ENCODE peak calls at places on chromosomes 3 and 15, in ten cellular contexts. One of them, this sample, is unnamed.
A peak's percentile ranks its signal among the peaks of the same experiment; 100 is the strongest.

GRCh38 chr3:184737641-184738518 is 26.0 kb upstream of the MAGEF1 start:
- DNase-seq in naive B cell: no peak
- DNase-seq in right atrium auricular region: no peak
- DNase-seq in activated T-cell treated with anti-CD3 and anti-CD28 coated beads, Interleukin-2, amount 50 U/mL, for 72 hours: no peak
- DNase-seq in SW480: peak; percentile 26
- DNase-seq in GM04504: no peak
- DNase-seq in SW 1271: no peak
- DNase-seq in naive thymus-derived CD8-positive, alpha-beta T cell: no peak
- DNase-seq in CD4-positive, alpha-beta T cell: no peak
- DNase-seq in astrocyte of the spinal cord: peak; percentile 20
- DNase-seq in this sample: no peak

GRCh38 chr3:22542311-22542710 is 660.8 kb upstream of the UBE2E2 start:
- DNase-seq in activated T-cell treated with anti-CD3 and anti-CD28 coated beads, Interleukin-2, amount 50 U/mL, for 72 hours: no peak
- DNase-seq in SW 1271: no peak
- DNase-seq in SW480: no peak
- DNase-seq in CD4-positive, alpha-beta T cell: no peak
- DNase-seq in right atrium auricular region: no peak
- DNase-seq in naive thymus-derived CD8-positive, alpha-beta T cell: no peak
- DNase-seq in GM04504: no peak
- DNase-seq in naive B cell: no peak
- DNase-seq in astrocyte of the spinal cord: peak; percentile 3
- DNase-seq in this sample: no peak

GRCh38 chr3:33855884-33856546 is 57.6 kb downstream of the PDCD6IP start:
- DNase-seq in activated T-cell treated with anti-CD3 and anti-CD28 coated beads, Interleukin-2, amount 50 U/mL, for 72 hours: no peak
- DNase-seq in CD4-positive, alpha-beta T cell: no peak
- DNase-seq in right atrium auricular region: no peak
- DNase-seq in astrocyte of the spinal cord: no peak
- DNase-seq in naive B cell: no peak
- DNase-seq in GM04504: no peak
- DNase-seq in SW 1271: peak; percentile 63
- DNase-seq in SW480: no peak
- DNase-seq in naive thymus-derived CD8-positive, alpha-beta T cell: no peak
- DNase-seq in this sample: no peak

GRCh38 chr3:156554842-156555687 is at the start of gene SSR3:
- DNase-seq in SW480: peak; percentile 99
- DNase-seq in naive B cell: peak; percentile 98
- DNase-seq in CD4-positive, alpha-beta T cell: peak; percentile 98
- DNase-seq in naive thymus-derived CD8-positive, alpha-beta T cell: peak; percentile 98
- DNase-seq in right atrium auricular region: peak; percentile 100
- DNase-seq in SW 1271: peak; percentile 98
- DNase-seq in astrocyte of the spinal cord: peak; percentile 100
- DNase-seq in activated T-cell treated with anti-CD3 and anti-CD28 coated beads, Interleukin-2, amount 50 U/mL, for 72 hours: peak; percentile 99
- DNase-seq in GM04504: peak; percentile 99
- DNase-seq in this sample: peak; percentile 99

GRCh38 chr15:99249270-99249817 is at the start of gene TTC23:
- DNase-seq in astrocyte of the spinal cord: peak; percentile 91
- DNase-seq in naive B cell: no peak
- DNase-seq in naive thymus-derived CD8-positive, alpha-beta T cell: no peak
- DNase-seq in SW480: peak; percentile 77
- DNase-seq in right atrium auricular region: peak; percentile 60
- DNase-seq in GM04504: peak; percentile 79
- DNase-seq in CD4-positive, alpha-beta T cell: no peak
- DNase-seq in activated T-cell treated with anti-CD3 and anti-CD28 coated beads, Interleukin-2, amount 50 U/mL, for 72 hours: no peak
- DNase-seq in SW 1271: no peak
- DNase-seq in this sample: no peak

GRCh38 chr15:65040461-65040860 is 4.7 kb upstream of the SLC51B start:
- DNase-seq in SW480: no peak
- DNase-seq in activated T-cell treated with anti-CD3 and anti-CD28 coated beads, Interleukin-2, amount 50 U/mL, for 72 hours: no peak
- DNase-seq in naive thymus-derived CD8-positive, alpha-beta T cell: no peak
- DNase-seq in CD4-positive, alpha-beta T cell: no peak
- DNase-seq in astrocyte of the spinal cord: no peak
- DNase-seq in SW 1271: no peak
- DNase-seq in naive B cell: no peak
- DNase-seq in GM04504: no peak
- DNase-seq in right atrium auricular region: no peak
- DNase-seq in this sample: no peak

GRCh38 chr3:193704431-193704830 is 111.4 kb downstream of the OPA1 start:
- DNase-seq in right atrium auricular region: no peak
- DNase-seq in SW480: no peak
- DNase-seq in activated T-cell treated with anti-CD3 and anti-CD28 coated beads, Interleukin-2, amount 50 U/mL, for 72 hours: no peak
- DNase-seq in GM04504: no peak
- DNase-seq in naive B cell: no peak
- DNase-seq in SW 1271: no peak
- DNase-seq in astrocyte of the spinal cord: no peak
- DNase-seq in naive thymus-derived CD8-positive, alpha-beta T cell: no peak
- DNase-seq in CD4-positive, alpha-beta T cell: no peak
- DNase-seq in this sample: no peak

GRCh38 chr3:21893250-21893649 is 142.2 kb upstream of the ZNF385D start:
- DNase-seq in naive thymus-derived CD8-positive, alpha-beta T cell: no peak
- DNase-seq in SW480: peak; percentile 15
- DNase-seq in naive B cell: no peak
- DNase-seq in astrocyte of the spinal cord: peak; percentile 49
- DNase-seq in activated T-cell treated with anti-CD3 and anti-CD28 coated beads, Interleukin-2, amount 50 U/mL, for 72 hours: no peak
- DNase-seq in GM04504: peak; percentile 33
- DNase-seq in right atrium auricular region: no peak
- DNase-seq in CD4-positive, alpha-beta T cell: no peak
- DNase-seq in SW 1271: no peak
- DNase-seq in this sample: no peak

GRCh38 chr3:194598771-194599557 is 34.3 kb downstream of the TMEM44 start:
- DNase-seq in GM04504: peak; percentile 73
- DNase-seq in activated T-cell treated with anti-CD3 and anti-CD28 coated beads, Interleukin-2, amount 50 U/mL, for 72 hours: no peak
- DNase-seq in naive B cell: no peak
- DNase-seq in right atrium auricular region: no peak
- DNase-seq in CD4-positive, alpha-beta T cell: no peak
- DNase-seq in naive thymus-derived CD8-positive, alpha-beta T cell: no peak
- DNase-seq in SW 1271: no peak
- DNase-seq in SW480: no peak
- DNase-seq in astrocyte of the spinal cord: peak; percentile 98
- DNase-seq in this sample: no peak

GRCh38 chr15:92503458-92503857 is 109.8 kb downstream of the ST8SIA2 start:
- DNase-seq in SW 1271: no peak
- DNase-seq in astrocyte of the spinal cord: no peak
- DNase-seq in naive B cell: no peak
- DNase-seq in activated T-cell treated with anti-CD3 and anti-CD28 coated beads, Interleukin-2, amount 50 U/mL, for 72 hours: no peak
- DNase-seq in CD4-positive, alpha-beta T cell: no peak
- DNase-seq in GM04504: no peak
- DNase-seq in SW480: no peak
- DNase-seq in right atrium auricular region: no peak
- DNase-seq in naive thymus-derived CD8-positive, alpha-beta T cell: no peak
- DNase-seq in this sample: no peak

GRCh38 chr15:97200161-97200560 is 760.3 kb upstream of the ARRDC4 start:
- DNase-seq in astrocyte of the spinal cord: no peak
- DNase-seq in activated T-cell treated with anti-CD3 and anti-CD28 coated beads, Interleukin-2, amount 50 U/mL, for 72 hours: no peak
- DNase-seq in SW 1271: no peak
- DNase-seq in naive thymus-derived CD8-positive, alpha-beta T cell: no peak
- DNase-seq in CD4-positive, alpha-beta T cell: no peak
- DNase-seq in naive B cell: no peak
- DNase-seq in right atrium auricular region: no peak
- DNase-seq in GM04504: no peak
- DNase-seq in SW480: no peak
- DNase-seq in this sample: no peak

GRCh38 chr3:27138562-27138961 is 230.6 kb downstream of the NEK10 start:
- DNase-seq in CD4-positive, alpha-beta T cell: no peak
- DNase-seq in GM04504: no peak
- DNase-seq in naive thymus-derived CD8-positive, alpha-beta T cell: no peak
- DNase-seq in naive B cell: no peak
- DNase-seq in SW480: no peak
- DNase-seq in SW 1271: no peak
- DNase-seq in astrocyte of the spinal cord: no peak
- DNase-seq in right atrium auricular region: no peak
- DNase-seq in activated T-cell treated with anti-CD3 and anti-CD28 coated beads, Interleukin-2, amount 50 U/mL, for 72 hours: no peak
- DNase-seq in this sample: no peak

GRCh38 chr3:178182337-178182761 is 353.9 kb upstream of the KCNMB2 start:
- DNase-seq in GM04504: no peak
- DNase-seq in SW 1271: no peak
- DNase-seq in SW480: no peak
- DNase-seq in activated T-cell treated with anti-CD3 and anti-CD28 coated beads, Interleukin-2, amount 50 U/mL, for 72 hours: no peak
- DNase-seq in naive B cell: no peak
- DNase-seq in astrocyte of the spinal cord: no peak
- DNase-seq in right atrium auricular region: no peak
- DNase-seq in naive thymus-derived CD8-positive, alpha-beta T cell: no peak
- DNase-seq in CD4-positive, alpha-beta T cell: no peak
- DNase-seq in this sample: no peak

GRCh38 chr3:193665370-193665989 is 72.5 kb downstream of the OPA1 start:
- DNase-seq in activated T-cell treated with anti-CD3 and anti-CD28 coated beads, Interleukin-2, amount 50 U/mL, for 72 hours: no peak
- DNase-seq in CD4-positive, alpha-beta T cell: no peak
- DNase-seq in right atrium auricular region: no peak
- DNase-seq in astrocyte of the spinal cord: peak; percentile 58
- DNase-seq in SW 1271: peak; percentile 43
- DNase-seq in SW480: peak; percentile 55
- DNase-seq in naive thymus-derived CD8-positive, alpha-beta T cell: no peak
- DNase-seq in naive B cell: peak; percentile 42
- DNase-seq in GM04504: no peak
- DNase-seq in this sample: no peak

This sample was measured in activated CD8-positive, alpha-beta T cell treated with anti-CD3 and anti-CD28 coated beads, Interleukin-2, amount 10 ng/mL, durations not matched to agents 7 days and 5 days.